ENCODE peak calls at places on chromosomes 2 and 18, in six cellular contexts. R, X, W, J, T and I are unnamed samples. For H3K4me1, the result is how much of the 10 kb centered on the place peaks cover.

GRCh38 chr2:105796791-105797190 is 52.1 kb downstream of the NCK2 start:
- DNase-seq in R (no peak), X (no peak), W (no peak), J (no peak), T (no peak), I (no peak)

GRCh38 chr2:149145314-149146295 is 107.1 kb downstream of the LYPD6B start:
- DNase-seq in R (no peak), X (no peak), W (no peak), J (no peak), T (no peak), I (no peak)

GRCh38 chr2:144325086-144325485 is 194.8 kb downstream of the ZEB2 start:
- DNase-seq in R (no peak), X (no peak), W (no peak), J (no peak), T (no peak), I (no peak)

GRCh38 chr18:45606007-45606406 is 9.3 kb upstream of the SLC14A2 start:
- DNase-seq in R (no peak), X (no peak), W (no peak), J (no peak), T (no peak), I (no peak)

GRCh38 chr2:22701761-22702160 is 683.2 kb upstream of the KLHL29 start:
- DNase-seq in R (no peak), X (no peak), W (no peak), J (no peak), T (no peak), I (no peak)

GRCh38 chr18:66764225-66764624 is 160.3 kb upstream of the CDH19 start:
- DNase-seq in R (no peak), X (no peak), W (no peak), J (no peak), T (no peak), I (no peak)

GRCh38 chr2:36650031-36650430 is 46.5 kb upstream of the VIT start:
- DNase-seq in R (peak), X (peak), W (no peak), J (peak), T (no peak), I (no peak)

GRCh38 chr18:39841133-39842041 is 2113.6 kb upstream of the PIK3C3 start:
- DNase-seq in R (peak), X (peak), W (peak), J (peak), T (peak), I (peak)

GRCh38 chr2:45943231-45944044 is 292.0 kb downstream of the PRKCE start:
- DNase-seq in R (no peak), X (no peak), W (no peak), J (no peak), T (no peak), I (no peak)

GRCh38 chr18:52000435-52000834 is 339.6 kb upstream of the DCC start:
- DNase-seq in R (no peak), X (no peak), W (no peak), J (no peak), T (no peak), I (no peak)

GRCh38 chr2:9554841-9555337 is 741 bp downstream of the ADAM17 start:
- DNase-seq in R (peak), X (peak), W (peak), J (peak), T (no peak), I (no peak)

GRCh38 chr18:11279461-11279860 is 130.1 kb upstream of the PIEZO2 start:
- DNase-seq in R (no peak), X (no peak), W (no peak), J (peak), T (no peak), I (no peak)

GRCh38 chr2:164896634-164897033 is 55.0 kb upstream of the COBLL1 start:
- DNase-seq in R (peak), X (peak), W (no peak), J (peak), T (no peak), I (no peak)

GRCh38 chr2:202494300-202494699 is 118.2 kb downstream of the BMPR2 start:
- DNase-seq in R (peak), X (peak), W (no peak), J (peak), T (no peak), I (no peak)

GRCh38 chr2:113216891-113217454 is 43.2 kb downstream of the PSD4 start:
- DNase-seq in R (no peak), X (peak), W (no peak), J (no peak), T (no peak), I (no peak)

GRCh38 chr2:238864207-238865014 is 16.5 kb downstream of the TWIST2 start:
- DNase-seq in R (peak), X (peak), W (peak), J (peak), T (peak), I (peak)

GRCh38 chr18:79586436-79587297 is 92.9 kb upstream of the CTDP1 start:
- DNase-seq in R (no peak), X (no peak), W (no peak), J (no peak), T (peak), I (peak)

GRCh38 chr2:172640389-172640788 is 84.5 kb downstream of the PDK1 start:
- DNase-seq in R (peak), X (no peak), W (no peak), J (peak), T (no peak), I (no peak)

GRCh38 chr2:96329416-96329815 is 4.3 kb downstream of the ITPRIPL1 start:
- DNase-seq in R (peak), X (peak), W (no peak), J (peak), T (no peak), I (no peak)

GRCh38 chr2:152284398-152284797 is 50.6 kb upstream of the FMNL2 start:
- DNase-seq in R (no peak), X (no peak), W (no peak), J (peak), T (no peak), I (no peak)

GRCh38 chr2:160269803-160270570 is 69.9 kb upstream of the ITGB6 start:
- DNase-seq in R (peak), X (peak), W (peak), J (peak), T (peak), I (peak)

GRCh38 chr2:108621087-108621559 is 86.9 kb downstream of the LIMS1 start:
- DNase-seq in R (peak), X (peak), W (peak), J (no peak), T (peak), I (peak)

GRCh38 chr2:57141269-57141668 is 905.3 kb upstream of the VRK2 start:
- DNase-seq in R (no peak), X (no peak), W (no peak), J (no peak), T (no peak), I (no peak)

GRCh38 chr18:51250458-51251024 is 53.1 kb upstream of the MEX3C start:
- DNase-seq in R (no peak), X (no peak), W (no peak), J (no peak), T (no peak), I (no peak)

GRCh38 chr2:21142149-21142548 is 18.4 kb downstream of the TDRD15 start:
- DNase-seq in R (no peak), X (no peak), W (no peak), J (no peak), T (no peak), I (no peak)

GRCh38 chr2:111923271-111923670 is 24.9 kb downstream of the MERTK start:
- DNase-seq in R (peak), X (no peak), W (no peak), J (peak), T (no peak), I (no peak)

GRCh38 chr2:239444626-239445625 is 44.1 kb upstream of the HDAC4 start:
- DNase-seq in R (no peak), X (no peak), W (no peak), J (peak), T (no peak), I (peak)

GRCh38 chr2:26737221-26737620 is 26.9 kb upstream of the SLC35F6 start:
- DNase-seq in R (no peak), X (no peak), W (no peak), J (no peak), T (no peak), I (no peak)

GRCh38 chr2:236536727-236537398 is 32.8 kb upstream of the ACKR3 start:
- DNase-seq in R (no peak), X (no peak), W (no peak), J (no peak), T (peak), I (no peak)

GRCh38 chr18:41456791-41457190 is 498.2 kb upstream of the PIK3C3 start:
- DNase-seq in R (no peak), X (no peak), W (no peak), J (no peak), T (no peak), I (no peak)

GRCh38 chr18:11749305-11749704 is 60.2 kb downstream of the GNAL start:
- DNase-seq in R (no peak), X (no peak), W (no peak), J (no peak), T (no peak), I (no peak)

GRCh38 chr2:220513573-220514288 is 886.3 kb downstream of the SLC4A3 start:
- DNase-seq in R (peak), X (no peak), W (no peak), J (no peak), T (no peak), I (no peak)

GRCh38 chr2:220509921-220510320 is 882.5 kb downstream of the SLC4A3 start:
- DNase-seq in R (no peak), X (no peak), W (no peak), J (no peak), T (no peak), I (no peak)

GRCh38 chr2:220506466-220506865 is 879.0 kb downstream of the SLC4A3 start:
- DNase-seq in R (no peak), X (no peak), W (no peak), J (no peak), T (no peak), I (no peak)

GRCh38 chr2:220512419-220512818 is 885.0 kb downstream of the SLC4A3 start:
- DNase-seq in R (peak), X (no peak), W (no peak), J (peak), T (no peak), I (no peak)

GRCh38 chr2:220510668-220511067 is 883.2 kb downstream of the SLC4A3 start:
- DNase-seq in R (peak), X (no peak), W (no peak), J (no peak), T (no peak), I (no peak)
- H3K4me1 ChIP-seq in R (under half), X (under half), W (under half), J (under half), T (under half), I (under half)

DNA sequence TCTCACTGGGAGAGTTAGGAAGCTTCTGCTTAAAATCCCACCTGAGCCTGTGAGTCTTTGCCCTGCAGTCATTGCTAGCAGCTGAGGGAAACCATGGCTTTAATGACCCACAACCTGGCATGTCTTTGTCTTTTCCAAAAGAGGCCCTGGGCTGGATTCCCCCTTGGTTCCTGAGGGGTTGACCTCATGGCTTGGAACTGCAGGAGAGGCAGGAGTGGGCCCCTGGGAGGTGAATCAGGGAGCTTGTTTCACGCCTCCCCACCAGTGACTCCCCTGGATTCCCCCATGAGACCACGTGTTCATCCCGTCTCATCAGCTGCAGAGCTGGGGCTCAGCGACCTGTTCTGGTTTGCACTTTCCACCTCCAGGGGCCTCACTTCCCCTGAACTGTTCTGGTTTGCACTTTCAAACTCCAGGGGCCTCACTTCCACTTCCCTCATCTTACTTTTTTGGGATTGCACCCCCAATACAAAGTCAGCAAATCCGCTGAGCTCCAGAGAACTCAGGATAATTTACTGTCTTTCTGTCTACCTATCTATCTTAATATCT is 58.5 kb upstream of the TMEM18 start:
- DNase-seq in R (no peak), X (no peak), W (no peak), J (no peak), T (no peak), I (no peak)
- H3K4me3 ChIP-seq in R (no peak), X (no peak), W (no peak), J (no peak), T (no peak), I (no peak)

GRCh38 chr2:25304339-25304728 is 37.4 kb downstream of the DNMT3A start:
- DNase-seq in R (peak), X (no peak), W (no peak), J (peak), T (no peak), I (no peak)

GRCh38 chr2:25303517-25304338 is 38.0 kb downstream of the DNMT3A start:
- DNase-seq in R (no peak), X (no peak), W (no peak), J (no peak), T (no peak), I (no peak)

GRCh38 chr2:25306767-25307368 is 34.9 kb downstream of the DNMT3A start:
- DNase-seq in R (no peak), X (no peak), W (no peak), J (no peak), T (no peak), I (no peak)

GRCh38 chr2:25305809-25306208 is 35.9 kb downstream of the DNMT3A start:
- DNase-seq in R (no peak), X (no peak), W (no peak), J (no peak), T (no peak), I (no peak)

DNA sequence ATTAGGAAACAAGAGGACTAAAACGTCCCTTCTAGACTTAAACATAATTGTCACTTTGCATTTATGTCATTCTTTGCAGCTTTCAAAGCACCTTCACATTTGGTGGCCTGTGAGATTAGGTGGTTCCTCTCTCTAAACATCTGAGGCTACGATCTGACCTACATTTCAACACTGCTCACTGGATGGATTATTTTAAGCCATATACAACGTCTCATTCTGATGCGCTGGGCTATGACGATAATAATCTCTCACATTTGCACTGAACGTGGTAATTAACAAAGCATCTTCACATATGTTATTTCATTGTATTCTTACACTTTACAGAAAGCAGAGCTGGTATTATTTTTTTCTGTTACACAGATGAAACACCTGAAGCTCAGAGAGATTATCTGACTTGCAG is 36.5 kb downstream of the DNMT3A start:
- DNase-seq in R (no peak), X (no peak), W (no peak), J (no peak), T (no peak), I (no peak)
- H3K4me1 ChIP-seq in R (under half), X (under half), W (under half), J (under half), T (half or more), I (half or more)

GRCh38 chr2:43134571-43134889 is 91.9 kb downstream of the ZFP36L2 start:
- DNase-seq in R (no peak), X (no peak), W (no peak), J (no peak), T (no peak), I (no peak)

GRCh38 chr2:43132523-43133301 is 93.7 kb downstream of the ZFP36L2 start:
- DNase-seq in R (no peak), X (no peak), W (no peak), J (no peak), T (peak), I (no peak)

GRCh38 chr2:43135583-43135982 is 90.8 kb downstream of the ZFP36L2 start:
- DNase-seq in R (no peak), X (no peak), W (no peak), J (no peak), T (peak), I (no peak)

GRCh38 chr2:43133336-43133707 is 93.1 kb downstream of the ZFP36L2 start:
- DNase-seq in R (no peak), X (no peak), W (no peak), J (no peak), T (peak), I (no peak)

DNA sequence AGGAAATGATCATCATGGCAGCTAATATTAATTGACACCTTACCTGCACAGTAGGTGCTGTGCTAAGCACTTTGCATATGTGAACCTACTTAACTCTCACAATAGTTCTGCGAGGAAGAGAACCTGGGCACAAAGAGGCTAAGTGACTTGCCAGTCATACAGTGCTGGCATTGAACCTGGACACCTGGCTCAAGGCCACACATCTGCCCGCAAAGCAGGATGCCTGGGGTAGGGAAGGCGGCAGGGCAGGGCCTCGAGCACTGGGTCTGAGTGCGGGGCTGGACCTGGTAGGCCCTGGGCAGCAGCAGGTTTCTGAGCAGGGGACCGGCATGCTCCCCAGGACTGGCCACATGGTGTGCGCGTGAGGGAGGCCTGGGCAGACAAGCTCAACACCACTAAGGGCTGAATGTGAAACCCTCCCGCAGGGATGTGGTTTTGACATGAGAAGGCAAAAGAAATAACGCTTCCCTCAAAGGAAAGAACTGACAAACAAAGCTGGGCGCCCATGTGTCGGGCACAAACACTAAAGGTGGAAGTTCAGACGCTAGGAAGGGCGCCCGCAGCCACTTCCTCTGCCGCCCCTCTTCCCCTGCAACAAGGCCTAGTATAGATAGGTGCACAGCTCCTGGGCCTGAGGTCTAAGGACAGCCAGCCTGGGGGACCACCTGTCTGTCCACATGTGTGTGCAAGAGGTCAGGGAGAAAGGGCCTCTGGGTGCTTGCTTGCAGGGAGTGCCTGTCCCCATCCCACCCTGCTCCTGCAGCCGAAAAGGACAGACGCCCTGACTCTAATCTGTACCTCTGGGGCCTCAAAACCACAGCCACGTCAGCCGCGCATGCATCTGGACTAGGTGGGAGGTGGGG is 92.5 kb downstream of the ZFP36L2 start:
- DNase-seq in R (no peak), X (no peak), W (no peak), J (no peak), T (peak), I (peak)
- H3K4me3 ChIP-seq in R (no peak), X (no peak), W (no peak), J (no peak), T (no peak), I (no peak)

DNA sequence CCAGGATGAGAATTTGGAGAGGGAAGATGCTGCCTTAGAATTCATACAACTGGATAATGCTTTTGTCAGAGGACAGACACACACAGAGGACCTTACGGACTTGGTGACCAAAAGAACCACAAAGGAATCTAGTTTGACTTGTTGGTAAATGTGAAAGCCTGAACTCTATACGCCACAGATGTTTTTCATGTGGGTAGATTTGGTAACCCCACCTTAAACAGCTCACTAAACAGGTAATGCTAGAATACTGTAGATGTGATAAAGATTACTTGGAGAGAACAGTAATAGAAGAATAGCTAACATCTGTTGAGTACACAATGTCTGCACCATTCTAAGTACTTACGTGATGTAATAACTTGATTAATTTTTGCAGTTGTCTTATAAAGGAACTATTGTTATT is 24.1 kb downstream of the ANXA4 start:
- DNase-seq in R (no peak), X (no peak), W (no peak), J (no peak), T (no peak), I (no peak)
- H3K4me1 ChIP-seq in R (under half), X (under half), W (under half), J (under half), T (under half), I (half or more)

GRCh38 chr18:13302611-13303267 is 84.2 kb downstream of the LDLRAD4 start:
- DNase-seq in R (no peak), X (peak), W (no peak), J (no peak), T (no peak), I (no peak)
- H3K4me3 ChIP-seq in R (no peak), X (no peak), W (no peak), J (no peak), T (no peak), I (no peak)

GRCh38 chr2:150188177-150188576 is 299.3 kb downstream of the RND3 start:
- DNase-seq in R (no peak), X (peak), W (no peak), J (no peak), T (no peak), I (no peak)
- H3K4me1 ChIP-seq in R (under half), X (under half), W (under half), J (under half), T (under half), I (under half)

GRCh38 chr2:65370387-65371093 is 61.9 kb downstream of the SPRED2 start:
- DNase-seq in R (no peak), X (no peak), W (no peak), J (peak), T (no peak), I (no peak)
- H3K4me3 ChIP-seq in R (no peak), X (no peak), W (no peak), J (no peak), T (no peak), I (no peak)